ENCODE peak calls at places on chromosomes 3 and 15, in seven cellular contexts. E is MV-4-11, T is NCI-H345, F is right lobe of liver, O is naive B cell, V is EH, B is pons. S is an unnamed sample.

GRCh38 chr3:198067416-198067815 is 107.4 kb downstream of the LMLN start:
- DNase-seq in E (no peak), T (no peak), F (no peak), O (no peak), V (no peak), B (no peak), S (no peak)

GRCh38 chr3:194389269-194389668 is 9.8 kb downstream of the GP5 start:
- DNase-seq in E (no peak), T (no peak), F (no peak), O (no peak), V (no peak), B (no peak), S (no peak)

GRCh38 chr3:14285526-14285925 is 106.9 kb downstream of the LSM3 start:
- DNase-seq in E (no peak), T (no peak), F (no peak), O (no peak), V (no peak), B (no peak), S (no peak)

GRCh38 chr3:158330820-158331219 is 220.9 kb downstream of the RSRC1 start:
- DNase-seq in E (no peak), T (no peak), F (no peak), O (no peak), V (peak), B (no peak), S (no peak)

GRCh38 chr15:72599855-72600464 is 54.5 kb upstream of the GOLGA6B start:
- DNase-seq in E (peak), T (peak), F (no peak), O (peak), V (peak), B (peak), S (peak)

GRCh38 chr3:31004025-31004678 is 109.7 kb upstream of the GADL1 start:
- DNase-seq in E (peak), T (no peak), F (no peak), O (no peak), V (peak), B (no peak), S (no peak)

GRCh38 chr15:100730655-100731240 is 128.4 kb downstream of the ASB7 start:
- DNase-seq in E (no peak), T (no peak), F (no peak), O (no peak), V (no peak), B (no peak), S (no peak)

GRCh38 chr15:94677202-94677790 is 445.9 kb downstream of the MCTP2 start:
- DNase-seq in E (no peak), T (peak), F (no peak), O (no peak), V (no peak), B (no peak), S (no peak)

GRCh38 chr3:41711656-41712055 is 250.2 kb downstream of the ULK4 start:
- DNase-seq in E (peak), T (no peak), F (no peak), O (no peak), V (peak), B (no peak), S (no peak)

GRCh38 chr3:78050276-78051080 is 1010.6 kb downstream of the ROBO2 start:
- DNase-seq in E (no peak), T (no peak), F (no peak), O (no peak), V (peak), B (no peak), S (no peak)

GRCh38 chr3:105277656-105278055 is 89.1 kb upstream of the ALCAM start:
- DNase-seq in E (no peak), T (no peak), F (no peak), O (no peak), V (peak), B (no peak), S (no peak)

GRCh38 chr15:72604794-72605193 is 49.7 kb upstream of the GOLGA6B start:
- DNase-seq in E (peak), T (no peak), F (no peak), O (no peak), V (peak), B (no peak), S (no peak)

GRCh38 chr15:70147178-70147760 is 49.6 kb upstream of the TLE3 start:
- DNase-seq in E (peak), T (no peak), F (no peak), O (no peak), V (no peak), B (no peak), S (no peak)

GRCh38 chr3:52092291-52092660 is 35.9 kb upstream of the DUSP7 start:
- DNase-seq in E (no peak), T (no peak), F (no peak), O (no peak), V (no peak), B (no peak), S (no peak)

GRCh38 chr3:71582612-71583568 is 638 bp downstream of the FOXP1 start:
- DNase-seq in E (peak), T (peak), F (peak), O (peak), V (peak), B (peak), S (peak)

GRCh38 chr15:49380912-49381311 is 42.1 kb upstream of the FGF7 start:
- DNase-seq in E (no peak), T (no peak), F (no peak), O (no peak), V (peak), B (no peak), S (no peak)

GRCh38 chr15:62904511-62904910 is 138.0 kb upstream of the TPM1 start:
- DNase-seq in E (no peak), T (no peak), F (no peak), O (no peak), V (no peak), B (no peak), S (peak)

GRCh38 chr15:101250331-101250730 is 1.5 kb downstream of the CHSY1 start:
- DNase-seq in E (no peak), T (no peak), F (no peak), O (no peak), V (peak), B (no peak), S (no peak)

GRCh38 chr3:48411041-48411588 is 18.8 kb downstream of the PLXNB1 start:
- DNase-seq in E (no peak), T (no peak), F (peak), O (no peak), V (no peak), B (no peak), S (no peak)

GRCh38 chr3:30310251-30310954 is 296.0 kb upstream of the TGFBR2 start:
- DNase-seq in E (no peak), T (no peak), F (no peak), O (no peak), V (no peak), B (no peak), S (no peak)

GRCh38 chr15:69391046-69391757 is 22.9 kb upstream of the KIF23 start:
- DNase-seq in E (no peak), T (no peak), F (no peak), O (no peak), V (no peak), B (no peak), S (no peak)

GRCh38 chr15:101225658-101226057 is 26.2 kb downstream of the CHSY1 start:
- DNase-seq in E (no peak), T (no peak), F (no peak), O (no peak), V (no peak), B (no peak), S (no peak)

GRCh38 chr3:20990896-20991295 is 760.1 kb downstream of the ZNF385D start:
- DNase-seq in E (no peak), T (no peak), F (no peak), O (no peak), V (peak), B (no peak), S (no peak)

GRCh38 chr3:170997966-170998913 is 28.3 kb downstream of the SLC2A2 start:
- DNase-seq in E (no peak), T (no peak), F (peak), O (no peak), V (peak), B (peak), S (no peak)

GRCh38 chr3:25910997-25911396 is 121.1 kb downstream of the OXSM start:
- DNase-seq in E (peak), T (no peak), F (no peak), O (peak), V (peak), B (peak), S (peak)

GRCh38 chr15:25863067-25863967 is at the start of gene ATP10A:
- DNase-seq in E (peak), T (no peak), F (no peak), O (no peak), V (peak), B (no peak), S (no peak)

GRCh38 chr15:77486542-77487478 is 66.1 kb downstream of the HMG20A start:
- DNase-seq in E (no peak), T (no peak), F (no peak), O (no peak), V (no peak), B (no peak), S (no peak)

GRCh38 chr3:69821133-69821532 is 81.9 kb downstream of the MITF start:
- DNase-seq in E (no peak), T (no peak), F (no peak), O (no peak), V (no peak), B (peak), S (no peak)

GRCh38 chr3:10420745-10421475 is 84.5 kb downstream of the ATP2B2 start:
- DNase-seq in E (no peak), T (no peak), F (no peak), O (no peak), V (no peak), B (no peak), S (no peak)

GRCh38 chr3:108804437-108804836 is 18.1 kb upstream of the TRAT1 start:
- DNase-seq in E (no peak), T (no peak), F (no peak), O (no peak), V (no peak), B (no peak), S (no peak)

GRCh38 chr3:105806361-105806760 is 62.5 kb downstream of the CBLB start:
- DNase-seq in E (peak), T (no peak), F (no peak), O (no peak), V (peak), B (no peak), S (no peak)

GRCh38 chr3:172678068-172678467 is 32.8 kb downstream of the NCEH1 start:
- DNase-seq in E (no peak), T (no peak), F (no peak), O (no peak), V (peak), B (peak), S (no peak)

S was measured in OCI-LY7.